ENCODE peak calls at places on chromosomes 13 and 19, in ten cellular contexts. H, A, R, X, I, D, K, E, S and N are unnamed samples.

GRCh38 chr19:19502808-19503602 is 12.3 kb downstream of the TSSK6 start:
- DNase-seq in H (no peak), A (peak), R (no peak), X (no peak), I (no peak), D (no peak), K (no peak), E (no peak), S (no peak), N (no peak)

GRCh38 chr13:106498158-106498557 is 37.3 kb downstream of the EFNB2 start:
- DNase-seq in H (no peak), A (no peak), R (no peak), X (no peak), I (no peak), D (no peak), K (no peak), E (no peak), S (no peak), N (no peak)

GRCh38 chr13:114263590-114263989 is 17.8 kb upstream of the UPF3A start:
- DNase-seq in H (no peak), A (no peak), R (no peak), X (no peak), I (no peak), D (no peak), K (no peak), E (no peak), S (no peak), N (no peak)

GRCh38 chr13:44437356-44438233 is 64.0 kb downstream of the SERP2 start:
- DNase-seq in H (no peak), A (no peak), R (peak), X (no peak), I (no peak), D (peak), K (no peak), E (no peak), S (no peak), N (peak)

GRCh38 chr13:59806801-59807200 is 356.9 kb downstream of the DIAPH3 start:
- DNase-seq in H (no peak), A (no peak), R (no peak), X (no peak), I (no peak), D (no peak), K (no peak), E (no peak), S (no peak), N (no peak)

GRCh38 chr19:47124937-47125668 is 5.5 kb upstream of the SAE1 start:
- DNase-seq in H (no peak), A (peak), R (peak), X (peak), I (no peak), D (peak), K (peak), E (no peak), S (peak), N (peak)

GRCh38 chr13:40064154-40064713 is 408.8 kb downstream of the COG6 start:
- DNase-seq in H (no peak), A (no peak), R (no peak), X (no peak), I (no peak), D (no peak), K (no peak), E (no peak), S (no peak), N (no peak)

GRCh38 chr19:51064534-51065220 is at the start of gene KLK13:
- DNase-seq in H (no peak), A (peak), R (peak), X (peak), I (no peak), D (peak), K (no peak), E (no peak), S (peak), N (no peak)

GRCh38 chr13:99399623-99399974 is 92.4 kb upstream of the GPR183 start:
- DNase-seq in H (no peak), A (no peak), R (no peak), X (no peak), I (no peak), D (no peak), K (no peak), E (no peak), S (no peak), N (no peak)

GRCh38 chr19:18203408-18203862 is 407 bp downstream of the RAB3A start:
- DNase-seq in H (no peak), A (no peak), R (peak), X (no peak), I (peak), D (no peak), K (peak), E (no peak), S (peak), N (no peak)

GRCh38 chr19:49691243-49692101 is 556 bp downstream of the CPT1C start:
- DNase-seq in H (no peak), A (peak), R (peak), X (no peak), I (peak), D (peak), K (peak), E (no peak), S (no peak), N (peak)

GRCh38 chr19:43124360-43124759 is 41.9 kb upstream of the PSG2 start:
- DNase-seq in H (no peak), A (no peak), R (no peak), X (no peak), I (no peak), D (no peak), K (no peak), E (no peak), S (no peak), N (peak)

GRCh38 chr13:99812611-99813010 is 159.0 kb downstream of the ZIC5 start:
- DNase-seq in H (no peak), A (peak), R (no peak), X (no peak), I (no peak), D (peak), K (no peak), E (no peak), S (peak), N (peak)

GRCh38 chr13:41060723-41061074 is 610 bp upstream of the WBP4 start:
- DNase-seq in H (peak), A (peak), R (peak), X (peak), I (peak), D (peak), K (peak), E (peak), S (peak), N (peak)

GRCh38 chr19:50333737-50334617 is 4.8 kb upstream of the KCNC3 start:
- DNase-seq in H (no peak), A (peak), R (no peak), X (no peak), I (peak), D (no peak), K (peak), E (no peak), S (no peak), N (peak)

GRCh38 chr19:8404391-8405151 is 8.5 kb upstream of the MARCHF2 start:
- DNase-seq in H (no peak), A (peak), R (no peak), X (no peak), I (peak), D (no peak), K (no peak), E (no peak), S (no peak), N (no peak)

GRCh38 chr19:43552616-43553015 is 19.6 kb downstream of the ZNF575 start:
- DNase-seq in H (no peak), A (peak), R (no peak), X (no peak), I (no peak), D (no peak), K (no peak), E (no peak), S (no peak), N (no peak)

GRCh38 chr19:29928831-29929230 is 13.2 kb upstream of the URI1 start:
- DNase-seq in H (no peak), A (no peak), R (no peak), X (no peak), I (no peak), D (no peak), K (no peak), E (no peak), S (no peak), N (no peak)

GRCh38 chr13:24693862-24694471 is 13.8 kb downstream of the ATP12A start:
- DNase-seq in H (no peak), A (peak), R (peak), X (peak), I (peak), D (peak), K (peak), E (no peak), S (peak), N (peak)

GRCh38 chr13:25733061-25733491 is 318.7 kb downstream of the SHISA2 start:
- DNase-seq in H (no peak), A (no peak), R (no peak), X (no peak), I (no peak), D (peak), K (no peak), E (no peak), S (no peak), N (peak)

GRCh38 chr19:1383014-1383310 is 745 bp upstream of the NDUFS7 start:
- DNase-seq in H (no peak), A (no peak), R (no peak), X (no peak), I (no peak), D (no peak), K (no peak), E (no peak), S (no peak), N (no peak)

GRCh38 chr13:30371649-30372265 is 50.5 kb upstream of the UBE2L5 start:
- DNase-seq in H (no peak), A (peak), R (no peak), X (peak), I (no peak), D (peak), K (peak), E (no peak), S (peak), N (peak)
- H3K4me3 ChIP-seq in H (no peak), A (peak), R (no peak), X (no peak), I (no peak), D (no peak), K (peak), E (no peak), S (no peak), N (no peak)

GRCh38 chr13:81318231-81319019 is 977.5 kb upstream of the SPRY2 start:
- DNase-seq in H (no peak), A (no peak), R (no peak), X (no peak), I (no peak), D (no peak), K (no peak), E (no peak), S (no peak), N (no peak)
- TF ChIP-seq CTCF in H (no peak), A (no peak), R (no peak), X (no peak), I (no peak), D (no peak), K (no peak), E (no peak), S (no peak), N (no peak)

GRCh38 chr19:3403489-3404323 is 37.3 kb downstream of the NFIC start:
- DNase-seq in H (peak), A (peak), R (peak), X (no peak), I (peak), D (peak), K (no peak), E (peak), S (peak), N (peak)
- H3K4me3 ChIP-seq in H (peak), A (peak), R (peak), X (no peak), I (peak), D (no peak), K (no peak), E (peak), S (no peak), N (peak)

GRCh38 chr13:92573467-92574057 is 653.0 kb upstream of the GPC6 start:
- DNase-seq in H (no peak), A (peak), R (peak), X (no peak), I (no peak), D (peak), K (peak), E (no peak), S (peak), N (peak)
- TF ChIP-seq CTCF in H (no peak), A (peak), R (no peak), X (no peak), I (no peak), D (peak), K (peak), E (no peak), S (peak), N (peak)

GRCh38 chr13:23321534-23322241 is 111.8 kb downstream of the SACS start:
- DNase-seq in H (no peak), A (peak), R (peak), X (peak), I (peak), D (peak), K (peak), E (peak), S (peak), N (peak)

GRCh38 chr13:23319915-23320224 is 113.6 kb downstream of the SACS start:
- DNase-seq in H (no peak), A (no peak), R (no peak), X (no peak), I (no peak), D (no peak), K (no peak), E (no peak), S (no peak), N (no peak)

GRCh38 chr13:23322353-23323336 is 110.9 kb downstream of the SACS start:
- DNase-seq in H (no peak), A (no peak), R (no peak), X (no peak), I (no peak), D (no peak), K (no peak), E (no peak), S (no peak), N (peak)

GRCh38 chr13:23323946-23324709 is 109.4 kb downstream of the SACS start:
- DNase-seq in H (no peak), A (no peak), R (no peak), X (no peak), I (no peak), D (no peak), K (no peak), E (no peak), S (no peak), N (peak)

DNA sequence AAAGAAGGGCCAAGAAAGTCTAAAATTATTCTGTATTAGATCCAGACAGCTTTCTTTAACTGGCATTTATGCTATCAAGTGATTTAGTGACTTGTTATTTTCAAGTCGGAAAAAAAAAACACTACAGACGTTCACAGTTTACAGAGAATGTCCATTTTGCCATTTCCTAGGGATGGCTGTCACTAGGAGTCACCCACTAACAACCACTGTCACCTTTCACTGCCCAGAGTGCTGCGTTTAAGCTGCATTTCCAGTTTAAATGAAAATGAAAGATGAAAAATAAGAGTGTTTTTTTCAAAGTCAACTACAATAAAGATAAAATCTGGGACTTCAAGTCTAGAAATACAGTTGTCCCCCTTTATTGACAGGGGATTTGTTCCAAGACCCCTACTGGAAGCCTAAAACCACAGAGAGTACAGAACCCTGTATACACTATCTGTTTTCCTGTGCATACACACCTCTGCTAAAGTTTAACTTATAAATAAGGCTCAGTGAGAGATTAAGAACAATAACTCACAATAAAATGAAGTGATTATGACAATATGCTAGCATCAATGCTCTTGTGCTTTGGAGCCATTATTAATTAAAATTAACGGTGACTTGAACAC is 112.5 kb downstream of the SACS start:
- DNase-seq in H (no peak), A (no peak), R (no peak), X (no peak), I (no peak), D (no peak), K (no peak), E (no peak), S (no peak), N (no peak)
- H3K4me3 ChIP-seq in H (peak), A (peak), R (no peak), X (no peak), I (no peak), D (no peak), K (no peak), E (peak), S (no peak), N (no peak)

DNA sequence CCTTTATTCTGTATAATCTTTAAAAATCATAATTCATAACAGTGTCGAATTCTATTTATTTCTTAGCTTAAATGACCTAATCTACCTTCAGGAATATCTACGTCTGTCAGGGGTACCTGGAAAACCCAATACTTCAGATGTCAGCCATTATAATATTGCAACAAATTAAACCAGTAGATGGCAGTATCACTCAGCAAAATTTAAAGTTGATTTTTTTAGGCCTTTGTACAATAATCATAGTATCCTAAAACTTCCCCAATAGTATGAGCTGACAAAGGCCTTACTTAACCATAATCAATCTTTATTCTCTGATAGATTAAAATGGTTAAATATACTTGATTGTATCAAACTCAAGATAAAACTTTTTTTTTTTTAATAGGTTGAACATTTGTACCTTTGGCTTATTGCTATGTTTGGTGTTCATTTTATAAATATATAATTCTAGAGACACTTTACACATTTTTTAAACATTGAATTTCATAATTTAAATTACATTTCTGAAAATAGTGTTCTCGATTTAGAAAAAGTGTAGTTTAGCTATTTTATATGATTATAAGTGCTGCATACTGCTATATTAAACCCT is 830.2 kb upstream of the SPRY2 start:
- DNase-seq in H (no peak), A (no peak), R (peak), X (peak), I (no peak), D (peak), K (no peak), E (no peak), S (no peak), N (peak)
- TF ChIP-seq CTCF in H (no peak), A (peak), R (peak), X (no peak), I (peak), D (peak), K (peak), E (no peak), S (peak), N (peak)

GRCh38 chr13:110027470-110028240 is 241.3 kb upstream of the IRS2 start:
- DNase-seq in H (no peak), A (peak), R (no peak), X (no peak), I (no peak), D (no peak), K (no peak), E (no peak), S (no peak), N (no peak)

GRCh38 chr13:110028838-110029621 is 242.6 kb upstream of the IRS2 start:
- DNase-seq in H (no peak), A (peak), R (no peak), X (no peak), I (no peak), D (no peak), K (no peak), E (no peak), S (no peak), N (no peak)

GRCh38 chr13:110024646-110024980 is 238.2 kb upstream of the IRS2 start:
- DNase-seq in H (no peak), A (no peak), R (no peak), X (no peak), I (no peak), D (no peak), K (no peak), E (no peak), S (no peak), N (no peak)

GRCh38 chr13:110028311-110028710 is 241.9 kb upstream of the IRS2 start:
- DNase-seq in H (no peak), A (no peak), R (no peak), X (no peak), I (no peak), D (no peak), K (no peak), E (no peak), S (no peak), N (no peak)

GRCh38 chr13:110023729-110024645 is 237.6 kb upstream of the IRS2 start:
- DNase-seq in H (peak), A (peak), R (peak), X (no peak), I (peak), D (peak), K (no peak), E (peak), S (peak), N (no peak)
- H3K4me3 ChIP-seq in H (peak), A (peak), R (no peak), X (no peak), I (no peak), D (no peak), K (no peak), E (peak), S (no peak), N (no peak)

GRCh38 chr19:40217921-40218890 is at the start of gene TTC9B:
- DNase-seq in H (no peak), A (peak), R (peak), X (no peak), I (no peak), D (no peak), K (peak), E (no peak), S (no peak), N (no peak)

GRCh38 chr19:40214936-40215335 is 3.2 kb downstream of the TTC9B start:
- DNase-seq in H (no peak), A (peak), R (no peak), X (no peak), I (no peak), D (no peak), K (no peak), E (no peak), S (no peak), N (no peak)

GRCh38 chr19:40216777-40217026 is 1.5 kb downstream of the TTC9B start:
- DNase-seq in H (no peak), A (peak), R (no peak), X (no peak), I (no peak), D (no peak), K (no peak), E (no peak), S (no peak), N (peak)

GRCh38 chr19:40216013-40216776 is 2.0 kb downstream of the TTC9B start:
- DNase-seq in H (no peak), A (peak), R (no peak), X (no peak), I (no peak), D (no peak), K (no peak), E (no peak), S (no peak), N (no peak)

DNA sequence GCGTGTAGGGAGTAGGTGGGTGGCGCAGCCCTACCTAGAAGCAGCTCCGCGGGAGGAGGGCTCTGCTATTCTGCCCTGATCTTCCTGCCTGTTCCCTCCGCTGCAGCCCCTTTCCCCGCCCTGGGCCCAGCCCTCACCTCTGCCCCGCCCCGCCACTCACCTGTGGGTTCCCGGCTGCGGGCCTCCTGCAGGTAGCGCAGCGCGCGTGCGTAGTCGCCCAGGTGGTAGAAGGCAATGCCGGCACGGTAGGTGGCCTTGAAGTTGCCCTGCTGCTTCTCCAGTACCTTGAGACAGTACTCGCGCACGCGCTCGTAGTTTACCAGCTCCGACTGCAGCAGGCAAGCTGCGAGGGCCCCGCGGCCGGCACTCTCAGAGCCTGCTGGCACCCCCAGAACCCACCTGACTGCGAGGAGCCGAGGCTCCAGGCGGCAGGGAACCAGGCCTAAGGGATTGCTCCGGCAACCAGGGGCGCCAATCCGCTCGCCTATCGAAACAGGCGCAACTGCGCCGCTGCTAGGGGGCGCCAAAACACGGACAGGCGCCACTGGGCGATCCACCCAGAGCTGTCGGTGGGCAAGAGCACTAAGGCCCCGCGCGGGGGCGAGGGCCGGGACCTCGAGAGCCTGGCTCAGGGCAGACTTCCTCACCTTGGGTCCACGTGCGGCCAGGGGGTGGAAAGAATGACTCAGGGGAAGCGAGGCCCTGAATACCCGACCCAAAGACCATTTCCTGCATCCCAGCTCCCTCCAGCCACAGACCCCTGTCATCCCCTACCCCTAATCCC is 965 bp downstream of the TTC9B start:
- DNase-seq in H (no peak), A (peak), R (no peak), X (peak), I (peak), D (no peak), K (no peak), E (no peak), S (peak), N (peak)
- TF ChIP-seq CTCF in H (no peak), A (peak), R (peak), X (peak), I (peak), D (peak), K (peak), E (no peak), S (no peak), N (peak)